ENCODE peak calls at places on chromosomes 4 and X, in four cellular contexts. X, T, R and U are unnamed samples.

GRCh38 chrX:131441033-131441432 is 102.8 kb upstream of the OR13H1 start:
- DNase-seq in R (no peak), T (no peak), X (no peak), U (no peak)

GRCh38 chr4:72397314-72397713 is 171.7 kb downstream of the ADAMTS3 start:
- DNase-seq in R (no peak), X (no peak), T (no peak), U (no peak)

GRCh38 chr4:16707874-16708273 is 190.6 kb downstream of the LDB2 start:
- DNase-seq in T (peak; percentile 27), X (no peak), R (no peak), U (no peak)

GRCh38 chrX:72020204-72020603 is 109.6 kb downstream of the NHSL2 start:
- DNase-seq in R (no peak), T (no peak), X (no peak), U (no peak)

GRCh38 chrX:72308566-72309296 is 3.0 kb upstream of the CITED1 start:
- DNase-seq in R (peak; percentile 16), T (peak; percentile 67), X (peak; percentile 74), U (peak; percentile 21)

GRCh38 chr4:25030283-25031076 is at the start of gene LGI2:
- DNase-seq in T (no peak), R (no peak), X (peak; percentile 48), U (no peak)

GRCh38 chrX:38166478-38167083 is 54.1 kb downstream of the SRPX start:
- DNase-seq in R (no peak), X (peak; percentile 25), T (peak; percentile 35), U (no peak)

GRCh38 chrX:46840946-46841740 is 4.3 kb downstream of the RP2 start:
- DNase-seq in R (no peak), X (peak; percentile 17), T (no peak), U (no peak)

GRCh38 chrX:38513087-38513742 is 48.1 kb upstream of the TSPAN7 start:
- DNase-seq in T (no peak), X (peak; percentile 6), R (no peak), U (no peak)

GRCh38 chrX:118807151-118808017 is 16.2 kb upstream of the ZCCHC12 start:
- DNase-seq in T (peak; percentile 42), R (peak; percentile 30), X (peak; percentile 29), U (no peak)

GRCh38 chr4:22071749-22072148 is 123.2 kb upstream of the KCNIP4 start:
- DNase-seq in R (no peak), T (no peak), X (no peak), U (no peak)

DNA sequence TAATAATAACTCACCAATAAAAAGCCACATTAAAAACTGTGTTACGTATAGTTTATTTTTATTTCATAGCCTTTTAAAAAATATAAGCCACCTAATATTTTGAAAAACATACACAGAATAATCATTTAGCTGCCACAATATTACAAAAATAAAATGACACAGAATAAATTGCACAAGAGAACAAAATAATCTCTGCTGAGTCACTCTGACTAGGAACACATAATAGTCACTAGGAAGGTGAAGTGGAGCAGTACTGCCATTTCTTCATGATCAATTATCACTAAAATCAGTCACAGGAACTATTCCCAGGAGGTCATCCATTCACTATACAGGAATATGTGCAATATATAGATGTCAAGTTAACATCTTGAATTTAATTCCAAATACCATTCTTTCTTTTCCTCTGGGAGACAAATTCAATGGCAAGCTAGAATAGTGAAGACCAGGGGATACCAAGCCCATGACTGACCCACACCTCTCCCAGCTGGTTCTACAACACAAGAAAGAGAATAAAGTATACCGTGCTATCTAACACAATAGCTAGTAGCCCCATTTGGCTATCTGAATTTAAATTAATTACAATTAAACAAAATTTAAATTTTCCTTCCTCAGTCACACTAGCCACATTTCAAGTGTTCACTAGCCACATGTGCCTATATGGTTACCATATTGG is 5.9 kb downstream of the SMIM43 start:
- DNase-seq in R (no peak), T (no peak), X (no peak), U (no peak)
- TF ChIP-seq CTCF in R (no peak), T (no peak), X (no peak), U (no peak)

DNA sequence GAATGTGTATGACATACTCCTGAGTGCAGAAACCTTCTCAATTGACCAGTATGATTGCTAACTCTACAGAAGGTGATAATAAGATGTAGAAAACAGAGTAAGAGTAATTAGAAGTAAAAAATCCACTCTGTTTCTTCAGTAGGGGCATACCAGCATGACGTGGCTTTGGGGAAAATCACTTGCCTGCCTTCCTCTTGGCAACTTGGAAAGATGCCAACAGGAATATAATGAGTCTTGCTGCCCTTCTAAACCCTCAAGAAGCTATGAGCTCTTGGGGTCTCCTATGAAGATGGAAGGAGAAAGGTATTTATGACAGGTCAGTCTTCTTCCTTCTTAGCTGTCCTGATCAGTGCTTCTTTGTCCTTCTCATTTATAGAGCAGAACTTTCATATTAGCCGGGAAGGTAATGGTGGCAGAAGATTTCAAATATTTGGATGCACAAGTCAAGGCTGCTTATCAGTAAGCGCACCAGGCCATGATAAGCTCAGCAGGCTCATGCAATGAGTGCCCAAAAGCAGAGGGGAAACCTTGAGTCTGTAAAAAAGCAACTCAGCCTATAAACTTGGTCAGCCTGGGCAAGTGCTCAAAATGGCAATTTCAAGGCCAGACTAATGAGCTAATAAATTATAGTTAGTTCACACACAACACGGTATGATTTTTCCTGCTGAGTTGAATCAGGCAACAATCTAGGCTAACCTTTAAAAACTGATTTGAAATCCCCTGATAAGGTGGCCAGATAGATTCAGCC is 69.7 kb upstream of the PPARGC1A start:
- DNase-seq in T (no peak), X (no peak), R (no peak), U (no peak)
- TF ChIP-seq CTCF in T (no peak), X (no peak), R (no peak), U (no peak)

DNA sequence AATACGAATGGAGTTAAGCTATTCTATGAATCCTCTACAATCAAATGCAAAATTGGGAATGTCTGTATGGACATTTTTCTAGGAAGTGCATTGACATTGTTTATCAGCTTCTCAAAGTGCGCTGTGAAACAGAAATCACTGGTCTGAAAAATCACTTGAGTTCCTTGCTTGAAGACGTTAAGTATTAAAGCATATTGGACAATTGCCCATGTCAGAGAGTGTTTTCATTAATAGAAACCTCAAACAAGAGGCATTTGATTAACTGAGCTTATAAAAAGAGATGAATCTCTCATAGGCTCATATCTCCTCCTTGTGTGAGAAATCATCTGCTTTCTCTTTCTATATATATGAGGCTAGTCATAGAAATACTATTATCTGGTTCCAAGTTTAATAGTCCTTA is 692.1 kb upstream of the POU3F4 start:
- DNase-seq in T (no peak), X (no peak), R (no peak), U (no peak)
- TF ChIP-seq CTCF in T (no peak), X (no peak), R (no peak), U (no peak)

GRCh38 chr4:132557660-132558059 is 591.4 kb upstream of the PCDH10 start:
- DNase-seq in T (no peak), X (no peak), R (no peak), U (no peak)
- TF ChIP-seq CTCF in T (peak; percentile 22), X (peak; percentile 64), R (no peak), U (no peak)

DNA sequence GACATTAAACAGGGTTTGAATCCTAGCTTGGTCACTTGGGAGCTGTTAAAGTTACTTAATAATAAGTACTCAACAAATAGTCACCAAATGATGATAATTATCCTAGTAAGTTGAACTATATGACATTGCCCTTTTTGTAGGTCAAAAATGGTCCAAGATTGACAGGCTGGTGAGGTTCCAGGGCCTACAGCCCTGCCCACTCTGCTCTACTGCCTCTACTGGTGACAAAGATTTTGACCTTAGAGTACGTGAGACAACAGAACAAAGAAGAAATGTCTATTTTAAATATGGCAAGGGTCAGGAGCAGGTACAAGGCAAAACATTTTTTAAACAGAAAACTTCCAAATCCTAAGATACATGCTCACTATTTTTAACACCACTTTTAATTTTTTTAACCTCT is 572 bp upstream of the SMPX start:
- DNase-seq in T (no peak), R (no peak), X (no peak), U (no peak)
- TF ChIP-seq CTCF in T (no peak), R (no peak), X (no peak), U (no peak)

GRCh38 chr4:7554885-7555284 is 120.2 kb upstream of the PSAPL1 start:
- DNase-seq in X (no peak), T (no peak), R (no peak), U (no peak)
- TF ChIP-seq CTCF in X (peak; percentile 15), T (no peak), R (no peak), U (no peak)